ENCODE peak calls at places on chromosomes 1 and 21, in seven cellular contexts. I is activated CD4-positive, alpha-beta T cell treated with anti-CD3 and anti-CD28 coated beads, Interleukin-2, amount 50 U/mL, for 24 hours; U is activated CD8-positive, alpha-beta memory T cell treated with anti-CD3 and anti-CD28 coated beads for 48 hours; Q is iPS-NIHi11; D is GM23248; R is heart right ventricle; Z is CD8-positive, alpha-beta memory T cell. M is an unnamed sample.

GRCh38 chr1:23452011-23452411 is 27.5 kb upstream of the TCEA3 start:
- DNase-seq in I (no peak), D (peak), Q (peak), U (no peak), Z (peak), R (no peak), M (peak)

GRCh38 chr1:145961109-145961424 is 3.2 kb upstream of the LIX1L start:
- DNase-seq in Z (no peak), R (peak), U (no peak), Q (no peak), I (no peak), D (peak), M (no peak)

GRCh38 chr1:44723064-44723463 is 7.9 kb downstream of the RNU5D-1 start:
- DNase-seq in Z (peak), Q (no peak), U (no peak), D (no peak), R (no peak), I (no peak), M (no peak)

GRCh38 chr1:160971618-160972056 is 17.0 kb upstream of the ITLN2 start:
- DNase-seq in Z (no peak), I (peak), Q (peak), R (no peak), U (no peak), D (no peak), M (no peak)

GRCh38 chr1:234782821-234783220 is 172.8 kb upstream of the IRF2BP2 start:
- DNase-seq in I (no peak), R (no peak), D (no peak), U (no peak), Q (peak), Z (no peak), M (no peak)

GRCh38 chr1:153613406-153613805 is 469 bp upstream of the S100A16 start:
- DNase-seq in U (no peak), Z (no peak), R (no peak), Q (no peak), I (no peak), D (no peak), M (no peak)

GRCh38 chr1:212557739-212558664 is 50.6 kb upstream of the ATF3 start:
- DNase-seq in U (no peak), Z (no peak), R (peak), D (peak), Q (peak), I (no peak), M (peak)

GRCh38 chr21:29114765-29115164 is 15.7 kb upstream of the MAP3K7CL start:
- DNase-seq in I (no peak), Z (no peak), D (peak), Q (peak), R (no peak), U (no peak), M (no peak)

GRCh38 chr1:242651817-242652216 is 127.3 kb upstream of the PLD5 start:
- DNase-seq in Z (no peak), I (no peak), D (no peak), R (no peak), U (no peak), Q (peak), M (no peak)

GRCh38 chr1:155929057-155929456 is 5.2 kb downstream of the KHDC4 start:
- DNase-seq in U (no peak), R (no peak), I (no peak), D (no peak), Q (no peak), Z (no peak), M (no peak)

GRCh38 chr1:35406103-35406502 is 137.6 kb downstream of the ZMYM4 start:
- DNase-seq in D (no peak), Q (no peak), Z (no peak), R (no peak), U (no peak), I (no peak), M (no peak)

GRCh38 chr1:44405804-44406743 is 1.0 kb downstream of the RNF220 start:
- DNase-seq in R (no peak), I (no peak), Q (peak), U (no peak), D (peak), Z (peak), M (peak)

GRCh38 chr1:231337043-231337471 is 595 bp downstream of the EXOC8 start:
- DNase-seq in R (peak), Z (no peak), I (peak), Q (no peak), D (no peak), U (no peak), M (no peak)

GRCh38 chr21:45084881-45085536 is 10.6 kb downstream of the ADARB1 start:
- DNase-seq in Z (no peak), R (no peak), Q (no peak), I (no peak), D (no peak), U (no peak), M (no peak)

GRCh38 chr1:55955237-55955636 is 624.1 kb downstream of the PLPP3 start:
- DNase-seq in D (peak), I (no peak), Q (no peak), Z (no peak), R (no peak), U (no peak), M (no peak)

GRCh38 chr21:31612889-31613785 is 46.4 kb upstream of the SOD1 start:
- DNase-seq in R (no peak), Q (no peak), D (peak), U (no peak), I (no peak), Z (no peak), M (no peak)

GRCh38 chr1:167486090-167486824 is 32.1 kb downstream of the CD247 start:
- DNase-seq in Q (no peak), I (no peak), U (no peak), Z (no peak), R (no peak), D (peak), M (peak)

GRCh38 chr21:16579538-16579937 is 849.8 kb downstream of the USP25 start:
- DNase-seq in U (no peak), I (no peak), D (no peak), R (no peak), Q (no peak), Z (no peak), M (no peak)

GRCh38 chr1:211182746-211183145 is 48.8 kb upstream of the KCNH1 start:
- DNase-seq in Q (no peak), U (no peak), R (no peak), D (no peak), I (no peak), Z (no peak), M (no peak)

GRCh38 chr1:33985656-33986055 is 121.8 kb downstream of the HMGB4 start:
- DNase-seq in R (peak), U (no peak), Z (no peak), D (peak), I (no peak), Q (no peak), M (no peak)

GRCh38 chr1:54253480-54253879 is 53.5 kb downstream of the MRPL37 start:
- DNase-seq in Q (no peak), I (no peak), Z (no peak), R (no peak), U (no peak), D (peak), M (no peak)

GRCh38 chr1:94720091-94720793 is 99.9 kb upstream of the SLC44A3 start:
- DNase-seq in D (peak), I (no peak), Z (no peak), U (no peak), Q (no peak), R (no peak), M (no peak)

GRCh38 chr1:53314096-53314495 is 13.8 kb downstream of the LRP8 start:
- DNase-seq in U (no peak), Z (no peak), Q (no peak), R (no peak), I (no peak), D (no peak), M (no peak)

GRCh38 chr1:185045793-185046441 is 559 bp downstream of the RNF2 start:
- DNase-seq in Q (peak), U (peak), D (peak), R (no peak), I (peak), Z (peak), M (no peak)

GRCh38 chr1:83574749-83575148 is 424.2 kb downstream of the TTLL7 start:
- DNase-seq in D (no peak), I (no peak), U (no peak), R (no peak), Q (no peak), Z (no peak), M (no peak)

GRCh38 chr1:47444578-47445465 is 7.0 kb downstream of the FOXD2 start:
- DNase-seq in Z (no peak), D (peak), U (no peak), R (peak), I (no peak), Q (no peak), M (peak)

GRCh38 chr21:23307065-23307464 is 2300.2 kb downstream of the MRPL39 start:
- DNase-seq in I (no peak), R (no peak), Z (no peak), D (no peak), U (no peak), Q (no peak), M (no peak)

GRCh38 chr1:110102081-110102480 is 10.2 kb upstream of the UBL4B start:
- DNase-seq in U (no peak), R (no peak), D (no peak), I (no peak), Q (no peak), Z (no peak), M (no peak)

GRCh38 chr1:58718435-58718834 is 18.6 kb upstream of the MYSM1 start:
- DNase-seq in I (no peak), D (peak), Z (no peak), R (no peak), Q (no peak), U (no peak), M (no peak)

GRCh38 chr1:219577331-219577730 is 35.6 kb downstream of the ZC3H11B start:
- DNase-seq in Q (no peak), U (no peak), R (no peak), Z (no peak), I (no peak), D (no peak), M (no peak)

GRCh38 chr1:10834770-10835412 is 38.4 kb upstream of the CASZ1 start:
- DNase-seq in I (no peak), R (no peak), U (no peak), Z (no peak), Q (no peak), D (no peak), M (no peak)

M was measured in right cardiac atrium.